ENCODE peak calls at places on chromosomes 4 and X, in ten cellular contexts. N is brain pericyte; B is stimulated activated CD8-positive, alpha-beta memory T cell treated with anti-CD3 and anti-CD28 coated beads, Interleukin-15, amount 100 ng/mL, for 4 hours; K is activated naive CD4-positive, alpha-beta T cell treated with Interleukin-2 at 50 U/mL for 16 hours; M is BJ; H is anterior cingulate cortex; O is upper lobe of right lung; F is A549; P is H7; T is RCC 7860. E is an unnamed sample.

GRCh38 chr4:55032788-55033187 is 92.6 kb downstream of the KDR start:
- DNase-seq in N (no peak), B (no peak), K (no peak), M (no peak), H (no peak), O (no peak), F (no peak), P (no peak), T (no peak), E (no peak)

GRCh38 chr4:42167709-42168108 is 15.3 kb upstream of the BEND4 start:
- DNase-seq in N (no peak), B (no peak), K (no peak), M (no peak), H (no peak), O (no peak), F (no peak), P (no peak), T (no peak), E (no peak)

GRCh38 chr4:74821541-74821940 is 27.2 kb upstream of the BTC start:
- DNase-seq in N (no peak), B (no peak), K (no peak), M (no peak), H (no peak), O (no peak), F (no peak), P (no peak), T (no peak), E (no peak)

GRCh38 chrX:54639018-54639345 is 109.0 kb downstream of the GNL3L start:
- DNase-seq in N (no peak), B (no peak), K (no peak), M (no peak), H (no peak), O (no peak), F (no peak), P (no peak), T (no peak), E (no peak)

GRCh38 chrX:3648084-3648483 is 65.4 kb downstream of the PRKX start:
- DNase-seq in N (no peak), B (no peak), K (no peak), M (no peak), H (no peak), O (no peak), F (no peak), P (no peak), T (no peak), E (no peak)

GRCh38 chrX:40299028-40299479 is 201.3 kb upstream of the BCOR start:
- DNase-seq in N (no peak), B (no peak), K (no peak), M (no peak), H (no peak), O (no peak), F (no peak), P (peak; percentile 81), T (no peak), E (no peak)

GRCh38 chr4:107402291-107402690 is 317.7 kb downstream of the PAPSS1 start:
- DNase-seq in N (no peak), B (no peak), K (no peak), M (no peak), H (no peak), O (no peak), F (no peak), P (no peak), T (no peak), E (no peak)

GRCh38 chr4:1992468-1993168 is 16.2 kb downstream of the NELFA start:
- DNase-seq in N (no peak), B (no peak), K (no peak), M (no peak), H (no peak), O (peak; percentile 57), F (no peak), P (peak; percentile 96), T (no peak), E (peak; percentile 59)

GRCh38 chrX:40267334-40268118 is 169.8 kb upstream of the BCOR start:
- DNase-seq in N (no peak), B (no peak), K (no peak), M (no peak), H (no peak), O (peak; percentile 58), F (no peak), P (peak; percentile 58), T (no peak), E (peak; percentile 72)